ENCODE peak calls at places on chromosome 22, in nine cellular contexts. H, W, V, F, L, I, E, Z and O are unnamed samples.

GRCh38 chr22:46537946-46538815 is 761 bp upstream of the CELSR1 start:
- DNase-seq in W (no peak), E (no peak), H (no peak), L (no peak), V (no peak), I (no peak), Z (no peak), F (peak), O (no peak)

GRCh38 chr22:30873661-30874060 is 94.9 kb downstream of the MORC2 start:
- DNase-seq in L (no peak), W (no peak), I (no peak), V (no peak), F (no peak), Z (no peak), H (no peak), E (no peak), O (no peak)

GRCh38 chr22:24474221-24474620 is 20.9 kb upstream of the UPB1 start:
- DNase-seq in F (peak), Z (no peak), H (no peak), V (no peak), E (no peak), I (no peak), W (no peak), L (no peak), O (no peak)

GRCh38 chr22:47201186-47201995 is 438.9 kb downstream of the TBC1D22A start:
- DNase-seq in I (no peak), W (no peak), F (no peak), E (no peak), V (no peak), L (no peak), H (peak), Z (no peak), O (no peak)

GRCh38 chr22:50306753-50307749 is at the start of gene PLXNB2:
- DNase-seq in H (no peak), E (no peak), V (no peak), L (peak), Z (no peak), W (no peak), I (no peak), F (peak), O (peak)

GRCh38 chr22:49951001-49951677 is 9.4 kb upstream of the PIM3 start:
- DNase-seq in V (no peak), Z (no peak), H (no peak), W (no peak), E (no peak), I (no peak), F (no peak), L (no peak), O (no peak)

GRCh38 chr22:19801340-19802000 is 40.9 kb downstream of the TBX1 start:
- DNase-seq in Z (no peak), F (no peak), V (no peak), W (no peak), H (no peak), E (no peak), L (no peak), I (no peak), O (peak)

GRCh38 chr22:17931400-17931825 is 92.9 kb downstream of the MICAL3 start:
- DNase-seq in I (no peak), F (peak), Z (no peak), W (no peak), H (no peak), V (no peak), L (no peak), E (no peak), O (no peak)

GRCh38 chr22:47309476-47309875 is 547.0 kb downstream of the TBC1D22A start:
- DNase-seq in L (no peak), I (no peak), F (no peak), W (no peak), V (no peak), H (no peak), Z (no peak), E (no peak), O (no peak)

GRCh38 chr22:37822079-37822833 is 926 bp upstream of the GALR3 start:
- DNase-seq in H (no peak), E (no peak), I (no peak), W (no peak), F (no peak), L (no peak), Z (no peak), V (no peak), O (no peak)

GRCh38 chr22:38347944-38348750 is 30.9 kb upstream of the CSNK1E start:
- DNase-seq in Z (no peak), E (no peak), H (no peak), V (no peak), I (no peak), W (no peak), L (no peak), F (no peak), O (no peak)

GRCh38 chr22:40009953-40010751 is 15.4 kb downstream of the FAM83F start:
- DNase-seq in W (peak), Z (no peak), E (no peak), F (no peak), V (no peak), L (peak), I (no peak), H (peak), O (peak)

GRCh38 chr22:22374579-22374978 is 130.0 kb downstream of the VPREB1 start:
- DNase-seq in V (no peak), Z (no peak), W (no peak), I (no peak), L (no peak), E (no peak), H (no peak), F (no peak), O (no peak)

GRCh38 chr22:28953399-28953798 is 70.0 kb downstream of the ZNRF3 start:
- DNase-seq in E (no peak), V (no peak), W (no peak), H (no peak), Z (no peak), I (no peak), L (no peak), F (no peak), O (no peak)

GRCh38 chr22:31647516-31647915 is 14.5 kb downstream of the PISD start:
- DNase-seq in L (no peak), Z (no peak), F (no peak), I (no peak), E (no peak), W (no peak), H (no peak), V (no peak), O (no peak)

GRCh38 chr22:50482107-50483074 is 1.0 kb downstream of the ADM2 start:
- DNase-seq in Z (no peak), E (no peak), W (no peak), V (no peak), F (no peak), L (no peak), I (no peak), H (no peak), O (no peak)

GRCh38 chr22:40637181-40638150 is 947 bp upstream of the MRTFA start:
- DNase-seq in I (peak), L (no peak), W (peak), E (peak), V (no peak), Z (peak), F (peak), H (no peak), O (peak)

GRCh38 chr22:18968011-18968749 is 32.1 kb upstream of the PRODH start:
- DNase-seq in W (no peak), V (no peak), H (no peak), E (no peak), L (no peak), Z (no peak), I (peak), F (peak), O (no peak)

GRCh38 chr22:28711820-28712777 is 29.5 kb downstream of the CHEK2 start:
- DNase-seq in L (no peak), Z (no peak), V (no peak), E (no peak), I (no peak), W (no peak), F (peak), H (no peak), O (no peak)

GRCh38 chr22:31096637-31097274 is 10.6 kb downstream of the SELENOM start:
- DNase-seq in L (no peak), I (no peak), Z (no peak), V (no peak), W (no peak), E (no peak), F (no peak), H (no peak), O (no peak)

GRCh38 chr22:24176630-24177029 is 4.7 kb upstream of the SUSD2 start:
- DNase-seq in V (no peak), Z (no peak), F (no peak), W (no peak), L (no peak), H (no peak), I (no peak), E (no peak), O (no peak)

GRCh38 chr22:44901301-44901700 is 108.5 kb downstream of the PHF21B start:
- DNase-seq in V (no peak), E (no peak), Z (no peak), L (no peak), W (no peak), F (no peak), I (no peak), H (no peak), O (no peak)

GRCh38 chr22:33579448-33580093 is 340.7 kb downstream of the LARGE1 start:
- DNase-seq in F (peak), L (peak), Z (no peak), H (no peak), E (peak), V (no peak), W (no peak), I (peak), O (no peak)

GRCh38 chr22:43957871-43958270 is 2.6 kb downstream of the SAMM50 start:
- DNase-seq in F (no peak), V (no peak), L (no peak), H (no peak), I (no peak), W (no peak), E (no peak), Z (no peak), O (no peak)

GRCh38 chr22:50530857-50531545 is 1.2 kb upstream of the TYMP start:
- DNase-seq in L (no peak), F (peak), E (peak), Z (peak), V (peak), W (peak), H (peak), I (peak), O (peak)

GRCh38 chr22:35564975-35565867 is 24.6 kb downstream of the RASD2 start:
- DNase-seq in H (no peak), L (no peak), W (no peak), V (no peak), Z (no peak), F (no peak), E (no peak), I (no peak), O (no peak)